ENCODE peak calls at places on chromosome 14, in seven cellular contexts. I is mesenchymal stem cell, N is IMR-90, L is H9, T is mesendoderm, D is neuronal stem cell, U is H1. Q is an unnamed sample.

GRCh38 chr14:89926709-89927108 is 27.8 kb downstream of the EFCAB11 start:
- DNase-seq in I (no peak), N (peak), L (no peak), T (no peak), D (no peak), U (no peak), Q (no peak)

GRCh38 chr14:102935756-102936155 is 13.3 kb downstream of the AMN start:
- DNase-seq in I (no peak), N (no peak), L (no peak), T (no peak), D (no peak), U (no peak), Q (no peak)

GRCh38 chr14:45198551-45198950 is 54.5 kb downstream of the MIS18BP1 start:
- DNase-seq in I (no peak), N (peak), L (no peak), T (no peak), D (no peak), U (no peak), Q (no peak)

GRCh38 chr14:71487941-71488340 is 444.3 kb upstream of the RGS6 start:
- DNase-seq in I (peak), N (peak), L (no peak), T (no peak), D (no peak), U (no peak), Q (no peak)

GRCh38 chr14:94040247-94040646 is 14.1 kb downstream of the OTUB2 start:
- DNase-seq in I (no peak), N (no peak), L (no peak), T (no peak), D (no peak), U (no peak), Q (no peak)

GRCh38 chr14:85587152-85587697 is 57.3 kb downstream of the FLRT2 start:
- DNase-seq in I (peak), N (peak), L (no peak), T (no peak), D (no peak), U (no peak), Q (no peak)

GRCh38 chr14:91351508-91351853 is 66.1 kb downstream of the CCDC88C start:
- DNase-seq in I (no peak), N (no peak), L (no peak), T (no peak), D (no peak), U (no peak), Q (no peak)

GRCh38 chr14:104680806-104681688 is 8.4 kb upstream of the INF2 start:
- DNase-seq in I (peak), N (peak), L (no peak), T (peak), D (no peak), U (no peak), Q (peak)

GRCh38 chr14:63478437-63478852 is 64.7 kb downstream of the PPP2R5E start:
- DNase-seq in I (no peak), N (no peak), L (no peak), T (no peak), D (no peak), U (no peak), Q (no peak)

GRCh38 chr14:50607181-50607580 is 47.2 kb downstream of the ATL1 start:
- DNase-seq in I (no peak), N (peak), L (no peak), T (no peak), D (no peak), U (no peak), Q (no peak)

GRCh38 chr14:76977793-76978730 is 50.4 kb downstream of the IRF2BPL start:
- DNase-seq in I (peak), N (peak), L (no peak), T (no peak), D (no peak), U (no peak), Q (peak)

GRCh38 chr14:103207038-103207403 is 83.8 kb downstream of the TNFAIP2 start:
- DNase-seq in I (peak), N (no peak), L (peak), T (peak), D (no peak), U (peak), Q (peak)

GRCh38 chr14:91369628-91370445 is 47.8 kb downstream of the CCDC88C start:
- DNase-seq in I (no peak), N (no peak), L (no peak), T (no peak), D (no peak), U (no peak), Q (peak)

GRCh38 chr14:56754966-56755365 is 55.3 kb downstream of the OTX2 start:
- DNase-seq in I (no peak), N (no peak), L (no peak), T (no peak), D (no peak), U (no peak), Q (no peak)

GRCh38 chr14:66508547-66508845 is 549 bp downstream of the GPHN start:
- DNase-seq in I (no peak), N (no peak), L (no peak), T (no peak), D (no peak), U (no peak), Q (no peak)
- H2AK5ac ChIP-seq in I (no peak), N (no peak), L (no peak), T (no peak), D (no peak), U (no peak), Q (no peak)

DNA sequence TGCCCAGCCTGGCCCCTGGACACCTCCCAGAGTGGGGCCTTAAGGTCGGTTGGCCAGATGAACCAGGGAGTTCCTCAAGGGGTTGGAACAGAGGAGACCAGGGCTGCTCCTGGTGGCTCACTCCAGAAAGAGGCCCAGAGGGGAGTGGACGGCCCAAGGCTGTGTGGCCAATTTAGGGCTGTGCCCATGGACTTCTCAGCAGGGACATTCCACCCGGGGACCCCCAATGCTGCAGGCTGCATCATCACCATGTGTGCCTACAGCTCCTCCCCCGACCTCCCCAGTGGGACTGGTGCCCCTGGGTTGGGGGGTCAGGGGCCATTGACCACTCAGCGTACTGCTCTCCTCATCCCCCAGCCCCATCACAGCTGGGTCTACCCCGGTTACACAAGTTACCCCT is 17.6 kb upstream of the CYP46A1 start:
- DNase-seq in I (no peak), N (no peak), L (no peak), T (no peak), D (no peak), U (no peak), Q (no peak)
- H3K27ac ChIP-seq in I (no peak), N (no peak), L (no peak), T (no peak), D (no peak), U (no peak), Q (no peak)

DNA sequence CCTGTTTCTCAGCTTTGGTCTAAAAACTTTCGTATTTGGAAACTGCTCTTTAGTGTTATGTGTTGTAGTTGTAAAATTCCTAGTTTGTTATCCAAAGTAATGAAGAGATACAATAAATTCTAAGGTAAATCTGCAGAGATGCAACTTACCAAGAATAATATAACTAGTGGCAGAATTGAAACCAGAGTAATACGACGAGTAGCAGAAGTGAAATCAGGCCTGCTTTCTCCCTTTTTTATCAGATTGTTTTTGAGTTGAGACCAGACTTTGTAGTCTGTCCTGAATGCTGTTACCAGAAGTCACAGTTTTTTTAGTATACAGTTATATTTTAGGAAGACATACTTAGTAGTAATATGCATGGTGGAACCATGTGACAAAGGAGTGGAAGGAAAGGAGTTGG is 12.5 kb downstream of the PAPOLA start:
- DNase-seq in I (no peak), N (no peak), L (no peak), T (no peak), D (no peak), U (no peak), Q (no peak)
- H2BK120ac ChIP-seq in I (no peak), N (no peak), L (no peak), T (no peak), D (no peak), U (no peak), Q (no peak)

GRCh38 chr14:34129927-34130552 is 179.2 kb upstream of the EGLN3 start:
- DNase-seq in I (no peak), N (no peak), L (no peak), T (no peak), D (no peak), U (no peak), Q (no peak)

GRCh38 chr14:34128665-34129064 is 177.8 kb upstream of the EGLN3 start:
- DNase-seq in I (no peak), N (no peak), L (no peak), T (no peak), D (no peak), U (no peak), Q (no peak)

GRCh38 chr14:34137001-34137400 is 186.1 kb upstream of the EGLN3 start:
- DNase-seq in I (no peak), N (no peak), L (no peak), T (no peak), D (no peak), U (no peak), Q (no peak)

GRCh38 chr14:34138175-34138574 is 187.3 kb upstream of the EGLN3 start:
- DNase-seq in I (no peak), N (no peak), L (no peak), T (no peak), D (no peak), U (no peak), Q (no peak)

GRCh38 chr14:34134484-34134883 is 183.6 kb upstream of the EGLN3 start:
- DNase-seq in I (no peak), N (no peak), L (no peak), T (no peak), D (no peak), U (no peak), Q (peak)
- H2AK5ac ChIP-seq in I (no peak), N (no peak), L (no peak), T (no peak), D (no peak), U (no peak), Q (no peak)

DNA sequence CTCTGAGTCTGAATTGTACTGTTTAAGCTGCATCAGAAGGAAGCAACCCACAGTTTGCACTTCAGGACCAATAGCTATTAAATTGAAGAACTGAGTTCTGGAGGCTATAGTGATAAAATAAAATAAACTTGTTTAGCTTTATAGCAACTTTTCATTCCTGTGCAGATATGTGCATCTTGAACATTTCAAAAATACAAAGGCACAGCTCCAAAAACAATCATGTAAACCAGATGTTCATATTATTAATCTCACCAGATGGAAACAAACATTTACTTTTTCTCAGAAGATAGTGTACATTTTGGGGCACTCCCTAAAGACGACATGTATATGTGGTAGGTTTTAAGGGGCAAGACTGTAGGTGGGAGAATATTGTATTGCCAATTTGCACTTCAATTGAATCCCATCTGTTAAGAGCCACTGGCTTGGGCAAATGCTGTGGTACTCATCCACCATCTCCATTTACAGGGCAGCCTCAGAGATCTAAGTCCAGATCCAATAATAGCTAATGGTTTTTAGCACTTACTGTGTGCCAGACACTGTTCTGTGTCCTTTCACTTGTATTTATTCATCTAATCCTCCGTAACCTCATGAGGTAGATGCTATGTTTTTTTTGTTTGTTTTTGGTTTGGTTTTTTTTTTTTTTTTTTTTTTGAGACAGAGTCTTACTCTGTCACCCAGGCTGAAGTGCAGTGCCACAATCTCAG is 49.0 kb downstream of the PTGER2 start:
- DNase-seq in I (no peak), N (no peak), L (no peak), T (no peak), D (no peak), U (no peak), Q (no peak)
- H3K27ac ChIP-seq in I (no peak), N (no peak), L (no peak), T (no peak), D (no peak), U (no peak), Q (no peak)

Q was measured in trophoblast cell.